ENCODE peak calls at places on chromosomes 5 and 9, in four cellular contexts. P, N, V and C are unnamed samples.
A peak's percentile ranks its signal among the peaks of the same experiment; 100 is the strongest.

GRCh38 chr5:176438959-176439757 is 9.0 kb upstream of the FAF2 start:
- DNase-seq in P (peak; percentile 88), N (no peak), V (no peak), C (no peak)

GRCh38 chr5:11905209-11905608 is 963 bp upstream of the CTNND2 start:
- DNase-seq in P (no peak), N (no peak), V (no peak), C (no peak)

GRCh38 chr9:137971477-137972138 is 94.0 kb downstream of the CACNA1B start:
- DNase-seq in P (no peak), N (no peak), V (no peak), C (no peak)

GRCh38 chr5:171872666-171873065 is 87.0 kb downstream of the SMIM23 start:
- DNase-seq in P (no peak), N (no peak), V (no peak), C (no peak)

GRCh38 chr5:148388692-148389091 is 4.9 kb downstream of the FBXO38 start:
- DNase-seq in P (peak; percentile 77), N (no peak), V (no peak), C (no peak)

GRCh38 chr9:115850548-115851304 is 302.9 kb upstream of the PAPPA start:
- DNase-seq in P (peak; percentile 84), N (no peak), V (no peak), C (no peak)

GRCh38 chr5:14577079-14577725 is 4.4 kb upstream of the OTULINL start:
- DNase-seq in P (no peak), N (no peak), V (no peak), C (no peak)

GRCh38 chr5:173547579-173547978 is 68.9 kb downstream of the BOD1 start:
- DNase-seq in P (peak; percentile 44), N (peak; percentile 26), V (no peak), C (no peak)

GRCh38 chr5:74636149-74636548 is 4.4 kb downstream of the ENC1 start:
- DNase-seq in P (no peak), N (no peak), V (peak; percentile 54), C (no peak)

GRCh38 chr5:141514330-141515111 is 25.6 kb downstream of the PCDHGC5 start:
- DNase-seq in P (peak; percentile 54), N (no peak), V (no peak), C (no peak)

GRCh38 chr9:77015291-77016048 is 4.0 kb upstream of the FOXB2 start:
- DNase-seq in P (no peak), N (no peak), V (no peak), C (no peak)

GRCh38 chr5:14109771-14110170 is 33.4 kb upstream of the TRIO start:
- DNase-seq in P (peak; percentile 10), N (no peak), V (peak; percentile 43), C (no peak)

GRCh38 chr5:150429410-150429873 is 16.7 kb upstream of the CD74 start:
- DNase-seq in P (no peak), N (no peak), V (no peak), C (no peak)

GRCh38 chr5:179731791-179732411 is 721 bp upstream of the MAML1 start:
- DNase-seq in P (peak; percentile 89), N (peak; percentile 18), V (peak; percentile 89), C (peak; percentile 73)

GRCh38 chr5:64606926-64607325 is 83.4 kb upstream of the SHISAL2B start:
- DNase-seq in P (no peak), N (no peak), V (no peak), C (no peak)

GRCh38 chr5:83364322-83365299 is 106.9 kb upstream of the VCAN start:
- DNase-seq in P (no peak), N (peak; percentile 52), V (no peak), C (no peak)

GRCh38 chr9:35798658-35799366 is 7.4 kb downstream of the NPR2 start:
- DNase-seq in P (peak; percentile 76), N (no peak), V (peak; percentile 48), C (no peak)

GRCh38 chr9:21395778-21396717 is 10.8 kb upstream of the IFNA2 start:
- DNase-seq in P (no peak), N (peak; percentile 63), V (peak; percentile 55), C (no peak)

GRCh38 chr5:77407152-77407551 is 85.0 kb downstream of the WDR41 start:
- DNase-seq in P (no peak), N (no peak), V (no peak), C (no peak)

GRCh38 chr5:41636605-41637004 is 126.2 kb upstream of the PLCXD3 start:
- DNase-seq in P (peak; percentile 28), N (no peak), V (peak; percentile 55), C (no peak)

GRCh38 chr5:58925627-58926545 is 343.0 kb downstream of the RAB3C start:
- DNase-seq in P (no peak), N (no peak), V (peak; percentile 32), C (no peak)

GRCh38 chr5:65326912-65327311 is 154.8 kb downstream of the ADAMTS6 start:
- DNase-seq in P (peak; percentile 69), N (no peak), V (peak; percentile 44), C (no peak)

GRCh38 chr9:419571-420156 is 205.0 kb downstream of the DOCK8 start:
- DNase-seq in P (no peak), N (no peak), V (no peak), C (no peak)
- H3K27me3 ChIP-seq in P (no peaks in the 10 kb centered on the region), N (no peaks in the 10 kb centered on the region), V (no peaks in the 10 kb centered on the region), C (no peaks in the 10 kb centered on the region)

DNA sequence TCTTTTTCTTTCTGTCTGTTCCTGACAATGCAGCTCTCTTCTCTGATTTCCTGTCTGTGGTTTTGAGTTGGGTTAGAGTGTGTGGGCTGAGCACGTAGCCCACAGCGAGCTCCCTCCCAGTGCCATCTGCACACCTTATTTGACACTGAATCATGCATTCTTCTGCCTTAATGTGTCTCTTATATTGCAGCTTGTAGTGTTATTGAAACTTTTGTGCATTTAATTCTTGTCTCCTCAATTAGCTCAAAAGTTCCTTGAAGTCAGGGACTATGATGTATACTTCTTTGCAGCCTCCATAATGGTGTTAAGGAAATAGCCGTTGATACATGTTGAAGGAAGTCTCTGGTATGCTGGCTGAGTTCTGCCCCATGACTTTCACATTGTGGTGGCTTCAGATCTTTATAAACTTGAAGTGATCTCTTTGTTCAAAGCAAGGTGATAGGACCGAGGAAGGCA is 576.2 kb upstream of the CLINT1 start:
- DNase-seq in P (no peak), N (peak; percentile 23), V (no peak), C (no peak)
- H3K27me3 ChIP-seq in P (no peaks in the 10 kb centered on the region), N (no peaks in the 10 kb centered on the region), V (no peaks in the 10 kb centered on the region), C (no peaks in the 10 kb centered on the region)

GRCh38 chr5:153972240-153972639 is 66.5 kb downstream of the FAM114A2 start:
- DNase-seq in P (no peak), N (no peak), V (no peak), C (no peak)

GRCh38 chr5:153974131-153974812 is 64.4 kb downstream of the FAM114A2 start:
- DNase-seq in P (peak; percentile 40), N (peak; percentile 9), V (peak; percentile 68), C (peak; percentile 18)

GRCh38 chr5:153979015-153979414 is 59.7 kb downstream of the FAM114A2 start:
- DNase-seq in P (no peak), N (no peak), V (no peak), C (no peak)

GRCh38 chr5:153970496-153970895 is 68.2 kb downstream of the FAM114A2 start:
- DNase-seq in P (no peak), N (no peak), V (no peak), C (no peak)

GRCh38 chr5:153974813-153975163 is 63.9 kb downstream of the FAM114A2 start:
- DNase-seq in P (no peak), N (no peak), V (no peak), C (no peak)
- H3K27me3 ChIP-seq in P (peaks cover 33% of the 10 kb centered on the region), N (peaks cover 1% of the 10 kb centered on the region), V (no peaks in the 10 kb centered on the region), C (peaks cover 3% of the 10 kb centered on the region)

DNA sequence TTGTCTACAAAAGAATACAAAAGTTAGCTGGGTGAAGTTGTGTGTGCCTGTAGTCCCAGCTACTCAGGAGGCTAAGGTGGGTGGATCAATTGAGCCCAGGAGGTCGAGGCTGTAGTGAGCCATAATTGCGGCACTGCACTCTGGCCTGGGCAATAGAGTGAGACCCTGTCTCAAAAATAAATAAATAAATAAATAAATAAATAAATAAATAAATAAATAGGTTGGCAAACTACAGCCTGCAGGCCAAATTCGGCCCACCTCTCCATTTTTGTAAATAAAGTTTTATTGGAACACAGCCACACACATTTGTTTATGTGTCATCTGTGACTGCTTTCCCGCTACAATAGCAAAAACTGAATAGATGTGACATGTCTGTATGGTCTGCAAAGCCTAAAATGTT is 9.5 kb downstream of the PTGS1 start:
- DNase-seq in P (no peak), N (no peak), V (no peak), C (no peak)
- H3K27me3 ChIP-seq in P (no peaks in the 10 kb centered on the region), N (no peaks in the 10 kb centered on the region), V (no peaks in the 10 kb centered on the region), C (no peaks in the 10 kb centered on the region)

GRCh38 chr9:135216236-135216635 is 128.8 kb downstream of the OLFM1 start:
- DNase-seq in P (no peak), N (no peak), V (no peak), C (no peak)
- H3K27me3 ChIP-seq in P (no peaks in the 10 kb centered on the region), N (no peaks in the 10 kb centered on the region), V (no peaks in the 10 kb centered on the region), C (peaks cover 5% of the 10 kb centered on the region)

DNA sequence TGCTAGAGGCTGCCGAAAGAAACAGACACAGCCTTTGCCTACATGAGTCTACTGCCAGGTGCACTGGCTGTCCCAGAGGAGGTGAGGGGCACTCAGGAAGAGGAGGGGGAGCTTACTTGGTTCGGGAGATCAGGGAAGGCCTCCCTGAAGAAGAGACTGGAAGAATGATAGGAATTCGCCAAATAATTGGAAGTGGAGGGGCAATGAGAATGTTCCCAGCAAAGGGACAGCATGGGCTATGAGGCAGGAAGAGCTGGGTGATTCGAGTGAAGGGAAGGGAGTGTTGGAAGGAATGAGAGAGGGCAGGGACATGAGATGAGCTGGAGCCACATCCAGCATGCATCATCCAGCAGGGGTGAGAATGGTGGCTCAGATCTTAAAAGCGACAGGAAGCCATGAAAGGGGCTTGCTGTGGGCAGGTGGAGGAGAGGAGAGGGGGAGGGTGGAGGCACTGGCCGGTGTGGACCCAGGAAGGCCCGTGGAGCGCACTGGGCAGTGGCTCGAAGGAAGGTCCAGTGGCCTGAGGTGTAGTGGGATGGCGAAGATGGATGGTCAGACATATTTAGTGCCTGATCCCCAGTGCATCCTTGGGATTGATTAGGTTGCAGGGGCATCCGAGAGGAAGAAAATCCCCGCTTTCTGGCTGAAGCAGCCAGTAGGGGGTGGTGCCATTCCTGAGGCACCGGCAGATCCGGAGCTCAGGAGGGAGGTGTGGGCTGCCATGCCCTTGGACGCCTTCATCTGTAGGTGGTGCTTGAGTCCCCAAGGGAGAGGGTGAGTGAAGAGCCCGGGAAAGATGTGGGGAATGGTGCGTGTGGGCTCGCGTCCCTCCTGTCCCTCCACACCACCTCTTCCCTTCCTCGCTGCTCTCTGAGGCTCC is 53.5 kb upstream of the GARNL3 start:
- DNase-seq in P (no peak), N (no peak), V (no peak), C (no peak)
- H3K27me3 ChIP-seq in P (peaks cover 14% of the 10 kb centered on the region), N (no peaks in the 10 kb centered on the region), V (no peaks in the 10 kb centered on the region), C (no peaks in the 10 kb centered on the region)